ENCODE peak calls at places on chromosomes 4 and X, in six cellular contexts. F, K, A, X, L and B are unnamed samples.

GRCh38 chr4:102477657-102478056 is 23.5 kb upstream of the NFKB1 start:
- DNase-seq in A (peak), L (no peak), K (no peak), X (peak), F (no peak), B (no peak)

GRCh38 chrX:28246675-28247074 is 265.4 kb upstream of the DCAF8L1 start:
- DNase-seq in K (no peak), X (no peak), L (no peak), A (no peak), F (no peak), B (no peak)

GRCh38 chr4:67035501-67035900 is 509.8 kb downstream of the CENPC start:
- DNase-seq in F (no peak), L (peak), K (no peak), X (peak), A (no peak), B (no peak)

GRCh38 chr4:138189212-138189611 is 52.9 kb downstream of the SLC7A11 start:
- DNase-seq in X (no peak), A (no peak), L (no peak), K (no peak), F (no peak), B (no peak)

GRCh38 chr4:178941975-178942374 is 1499.7 kb upstream of the AGA start:
- DNase-seq in X (no peak), K (no peak), A (no peak), F (no peak), L (no peak), B (no peak)

GRCh38 chrX:101931494-101932248 is at the start of gene ZMAT1:
- DNase-seq in X (peak), K (peak), L (peak), F (peak), A (peak), B (peak)

GRCh38 chr4:11814758-11815157 is 386.1 kb upstream of the HS3ST1 start:
- DNase-seq in L (no peak), F (no peak), X (no peak), A (no peak), K (no peak), B (no peak)

GRCh38 chrX:39226307-39226706 is 425.0 kb downstream of the MID1IP1 start:
- DNase-seq in L (no peak), K (peak), A (no peak), X (no peak), F (no peak), B (no peak)

GRCh38 chrX:124211312-124211942 is 121.0 kb upstream of the TEX13D start:
- DNase-seq in K (peak), F (no peak), L (peak), X (peak), A (peak), B (peak)

GRCh38 chr4:140037353-140038030 is 116.5 kb downstream of the MAML3 start:
- DNase-seq in X (peak), A (peak), K (no peak), L (peak), F (no peak), B (no peak)

GRCh38 chr4:95068401-95068800 is 310.6 kb downstream of the BMPR1B start:
- DNase-seq in L (no peak), X (no peak), A (no peak), F (no peak), K (no peak), B (no peak)

GRCh38 chr4:1449475-1449832 is 43.2 kb upstream of the NKX1-1 start:
- DNase-seq in K (no peak), A (no peak), L (no peak), F (no peak), X (no peak), B (no peak)